ENCODE peak calls at places on chromosomes 7 and 10, in four cellular contexts. C is OCI-M1; D is HTR-8/SVneo; T is stimulated activated CD8-positive, alpha-beta memory T cell treated with anti-CD3 and anti-CD28 coated beads, Interleukin-12 subunit alpha, Interleukin-12 subunit beta, amount 100 ng/mL, for 4 hours. Y is an unnamed sample.

GRCh38 chr10:44384601-44385422 is at the start of gene CXCL12:
- DNase-seq in C (no peak), T (no peak), D (peak), Y (no peak)

GRCh38 chr7:45609180-45609579 is 35.0 kb downstream of the ADCY1 start:
- DNase-seq in D (no peak), C (no peak), T (no peak), Y (no peak)

GRCh38 chr7:137443616-137444015 is 100.1 kb upstream of the PTN start:
- DNase-seq in T (no peak), D (no peak), C (no peak), Y (no peak)

GRCh38 chr10:1198453-1199344 is 142.5 kb downstream of the WDR37 start:
- DNase-seq in T (no peak), C (no peak), D (no peak), Y (no peak)

GRCh38 chr7:31095286-31096197 is 43.4 kb downstream of the ADCYAP1R1 start:
- DNase-seq in C (no peak), T (no peak), D (no peak), Y (no peak)

GRCh38 chr10:113000876-113001598 is 51.0 kb downstream of the TCF7L2 start:
- DNase-seq in C (no peak), D (no peak), T (no peak), Y (no peak)

GRCh38 chr10:133224861-133225366 is 5.1 kb upstream of the UTF1 start:
- DNase-seq in T (no peak), D (no peak), C (peak), Y (no peak)

GRCh38 chr10:85548038-85548437 is 818.6 kb downstream of the GRID1 start:
- DNase-seq in T (no peak), C (peak), D (peak), Y (no peak)

GRCh38 chr7:129496653-129497052 is 5.7 kb upstream of the SMKR1 start:
- DNase-seq in C (no peak), T (no peak), D (no peak), Y (no peak)

GRCh38 chr10:9262770-9263169 is 1208.3 kb downstream of the GATA3 start:
- DNase-seq in D (no peak), T (no peak), C (no peak), Y (no peak)

GRCh38 chr10:103277713-103278299 is 868 bp downstream of the INA start:
- DNase-seq in T (no peak), D (no peak), C (no peak), Y (no peak)

GRCh38 chr10:34954142-34954541 is 136.0 kb downstream of the CUL2 start:
- DNase-seq in D (no peak), T (no peak), C (no peak), Y (no peak)

GRCh38 chr10:86104611-86105145 is 261.9 kb downstream of the GRID1 start:
- DNase-seq in C (no peak), D (no peak), T (no peak), Y (no peak)

GRCh38 chr7:35280854-35281253 is 27.0 kb upstream of the TBX20 start:
- DNase-seq in C (no peak), T (no peak), D (no peak), Y (no peak)

GRCh38 chr7:25862254-25862992 is 289.6 kb upstream of the NFE2L3 start:
- DNase-seq in C (peak), T (peak), D (peak), Y (peak)

GRCh38 chr7:135236727-135237126 is 3.1 kb downstream of the STRA8 start:
- DNase-seq in C (peak), T (no peak), D (no peak), Y (no peak)

GRCh38 chr10:116073025-116073424 is 200.0 kb downstream of the GFRA1 start:
- DNase-seq in C (no peak), T (no peak), D (no peak), Y (no peak)

GRCh38 chr7:11830004-11830403 is 2.0 kb downstream of the THSD7A start:
- DNase-seq in T (no peak), D (no peak), C (no peak), Y (no peak)

GRCh38 chr10:6232846-6233724 is 30.4 kb downstream of the PFKFB3 start:
- DNase-seq in C (no peak), T (no peak), D (no peak), Y (no peak)

GRCh38 chr7:99407849-99408346 is 499 bp downstream of the PDAP1 start:
- DNase-seq in T (peak), D (peak), C (peak), Y (peak)

GRCh38 chr10:78420946-78421732 is 387.5 kb downstream of the RPS24 start:
- DNase-seq in T (no peak), C (no peak), D (no peak), Y (no peak)

GRCh38 chr10:86321568-86321967 is 45.0 kb downstream of the GRID1 start:
- DNase-seq in C (no peak), D (no peak), T (no peak), Y (no peak)

GRCh38 chr7:131364767-131365344 is 37.2 kb downstream of the MKLN1 start:
- DNase-seq in C (no peak), D (no peak), T (no peak), Y (no peak)